ENCODE peak calls at places on chromosomes 16 and 17, in eight cellular contexts. U is uterus; L is foreskin keratinocyte; A is brain microvascular endothelial cell; P is pancreas; E is CD8-positive, alpha-beta T cell; G is gastrocnemius medialis; R is GM23248. F is an unnamed sample.

GRCh38 chr16:89330177-89330856 is 112.8 kb downstream of the ZNF778 start:
- DNase-seq in U (no peak), L (peak; percentile 84), A (peak; percentile 63), P (peak; percentile 83), E (no peak), G (peak; percentile 55), R (peak; percentile 39), F (no peak)

GRCh38 chr17:76404976-76405563 is 20.7 kb downstream of the SPHK1 start:
- DNase-seq in U (no peak), L (no peak), A (no peak), P (peak; percentile 60), E (no peak), G (peak; percentile 40), R (no peak), F (no peak)

GRCh38 chr16:82855471-82855870 is 228.7 kb downstream of the CDH13 start:
- DNase-seq in U (no peak), L (no peak), A (no peak), P (no peak), E (no peak), G (no peak), R (peak; percentile 83), F (no peak)

GRCh38 chr17:82353484-82353883 is 5.6 kb upstream of the TEX19 start:
- DNase-seq in U (no peak), L (no peak), A (no peak), P (peak; percentile 63), E (no peak), G (no peak), R (no peak), F (no peak)

GRCh38 chr16:47592232-47592631 is 131.1 kb downstream of the PHKB start:
- DNase-seq in U (no peak), L (no peak), A (no peak), P (no peak), E (no peak), G (no peak), R (no peak), F (no peak)

GRCh38 chr17:42673266-42673884 is 3.4 kb downstream of the PLEKHH3 start:
- DNase-seq in U (peak; percentile 62), L (no peak), A (no peak), P (peak; percentile 77), E (no peak), G (no peak), R (no peak), F (no peak)

GRCh38 chr17:60065136-60065535 is 13.6 kb downstream of the HEATR6 start:
- DNase-seq in U (no peak), L (no peak), A (no peak), P (no peak), E (no peak), G (no peak), R (peak; percentile 34), F (no peak)

GRCh38 chr17:73548620-73549311 is 95.5 kb downstream of the SDK2 start:
- DNase-seq in U (no peak), L (no peak), A (no peak), P (peak; percentile 28), E (no peak), G (no peak), R (no peak), F (no peak)

GRCh38 chr16:56780646-56781045 is 50.7 kb downstream of the NUP93 start:
- DNase-seq in U (no peak), L (no peak), A (no peak), P (no peak), E (no peak), G (no peak), R (no peak), F (no peak)

GRCh38 chr17:15264542-15264941 is 584 bp downstream of the PMP22 start:
- DNase-seq in U (no peak), L (no peak), A (no peak), P (peak; percentile 96), E (no peak), G (peak; percentile 93), R (no peak), F (no peak)

GRCh38 chr16:1929105-1929504 is 10.9 kb upstream of the HS3ST6 start:
- DNase-seq in U (peak; percentile 47), L (no peak), A (no peak), P (no peak), E (no peak), G (no peak), R (peak; percentile 66), F (no peak)

GRCh38 chr17:72732893-72733618 is 359.4 kb downstream of the SLC39A11 start:
- DNase-seq in U (no peak), L (no peak), A (no peak), P (no peak), E (no peak), G (no peak), R (no peak), F (no peak)

GRCh38 chr16:20763461-20764232 is at the start of gene ACSM3:
- DNase-seq in U (peak; percentile 44), L (peak; percentile 84), A (peak; percentile 53), P (no peak), E (peak; percentile 37), G (peak; percentile 22), R (peak; percentile 74), F (peak; percentile 39)

GRCh38 chr16:81693047-81693446 is 86.0 kb upstream of the PLCG2 start:
- DNase-seq in U (no peak), L (no peak), A (peak; percentile 34), P (no peak), E (no peak), G (no peak), R (no peak), F (no peak)

GRCh38 chr16:31532120-31532519 is 4.4 kb downstream of the AHSP start:
- DNase-seq in U (no peak), L (no peak), A (no peak), P (no peak), E (no peak), G (no peak), R (no peak), F (no peak)

GRCh38 chr17:74430706-74431567 is 951 bp upstream of the GPRC5C start:
- DNase-seq in U (peak; percentile 91), L (peak; percentile 81), A (peak; percentile 69), P (peak; percentile 97), E (no peak), G (peak; percentile 97), R (peak; percentile 85), F (peak; percentile 82)

GRCh38 chr17:77392376-77393273 is 251.9 kb downstream of the SEC14L1 start:
- DNase-seq in U (no peak), L (no peak), A (no peak), P (peak; percentile 85), E (no peak), G (peak; percentile 49), R (peak; percentile 66), F (no peak)

DNA sequence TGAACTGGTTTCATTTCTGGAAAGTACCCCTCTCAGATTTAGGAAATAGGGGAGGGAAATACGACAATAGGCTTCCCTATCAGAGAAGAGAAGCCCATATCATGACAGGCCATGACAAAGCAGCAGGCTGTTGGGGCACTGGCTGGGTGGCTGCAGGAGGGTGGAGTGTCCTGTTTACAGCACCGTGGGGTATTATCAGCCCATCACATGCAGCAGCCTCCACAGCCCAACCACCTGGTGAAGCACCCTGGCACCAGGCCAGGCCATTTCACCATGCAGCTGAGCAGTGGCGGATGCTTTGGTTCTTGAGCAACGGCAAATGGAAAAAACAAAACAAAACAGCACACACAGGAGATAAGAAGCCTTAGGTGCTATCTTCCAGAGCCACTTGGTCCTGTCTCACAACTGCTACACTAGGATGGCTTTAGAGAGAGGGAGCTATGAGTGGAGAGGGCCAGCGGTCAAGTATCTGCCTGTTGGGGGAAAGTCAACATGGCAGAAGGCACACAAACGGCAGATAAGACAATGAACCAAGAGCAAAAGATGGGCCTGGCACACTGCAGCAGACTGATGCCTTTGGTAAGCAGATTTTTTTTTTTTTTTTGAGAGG is 24.2 kb downstream of the FAM117A start:
- DNase-seq in U (peak; percentile 76), L (peak; percentile 55), A (no peak), P (peak; percentile 91), E (peak; percentile 91), G (peak; percentile 89), R (no peak), F (no peak)
- H3K27ac ChIP-seq in U (peak overlapping the region; percentile 93), L (no peak overlapping the region), A (no peak overlapping the region), P (peak overlapping the region; percentile 48), E (peak overlapping the region; percentile 77), G (peak overlapping the region; percentile 27), R (no peak overlapping the region), F (no peak overlapping the region)

DNA sequence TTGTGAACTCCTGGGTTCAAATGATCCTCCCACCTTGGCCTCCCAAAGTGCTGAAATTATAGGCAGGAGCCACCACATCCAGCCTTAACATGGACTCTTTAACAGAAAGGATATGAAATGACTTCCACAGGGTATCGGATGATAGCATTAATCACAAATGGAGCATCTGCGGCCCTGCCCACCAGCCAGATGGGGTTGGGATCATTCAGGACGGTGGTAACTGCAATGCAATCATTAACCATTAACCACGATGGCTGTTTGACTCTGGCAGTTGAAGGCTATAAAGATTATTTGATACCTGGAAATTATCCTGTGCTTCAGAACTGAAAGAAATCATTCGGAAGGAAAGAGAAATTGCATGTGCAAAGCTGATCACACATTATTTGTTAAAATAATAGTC is 5.3 kb upstream of the CHST5 start:
- DNase-seq in U (no peak), L (no peak), A (no peak), P (no peak), E (no peak), G (no peak), R (no peak), F (no peak)
- H3K27ac ChIP-seq in U (no peak overlapping the region), L (no peak overlapping the region), A (no peak overlapping the region), P (no peak overlapping the region), E (no peak overlapping the region), G (no peak overlapping the region), R (no peak overlapping the region), F (no peak overlapping the region)

GRCh38 chr17:41580651-41581365 is 5.9 kb downstream of the KRT14 start:
- DNase-seq in U (no peak), L (peak; percentile 98), A (no peak), P (no peak), E (no peak), G (no peak), R (peak; percentile 33), F (peak; percentile 82)
- H3K27ac ChIP-seq in U (no peak overlapping the region), L (peak overlapping the region; percentile 90), A (no peak overlapping the region), P (no peak overlapping the region), E (no peak overlapping the region), G (no peak overlapping the region), R (no peak overlapping the region), F (peak overlapping the region; percentile 98)

DNA sequence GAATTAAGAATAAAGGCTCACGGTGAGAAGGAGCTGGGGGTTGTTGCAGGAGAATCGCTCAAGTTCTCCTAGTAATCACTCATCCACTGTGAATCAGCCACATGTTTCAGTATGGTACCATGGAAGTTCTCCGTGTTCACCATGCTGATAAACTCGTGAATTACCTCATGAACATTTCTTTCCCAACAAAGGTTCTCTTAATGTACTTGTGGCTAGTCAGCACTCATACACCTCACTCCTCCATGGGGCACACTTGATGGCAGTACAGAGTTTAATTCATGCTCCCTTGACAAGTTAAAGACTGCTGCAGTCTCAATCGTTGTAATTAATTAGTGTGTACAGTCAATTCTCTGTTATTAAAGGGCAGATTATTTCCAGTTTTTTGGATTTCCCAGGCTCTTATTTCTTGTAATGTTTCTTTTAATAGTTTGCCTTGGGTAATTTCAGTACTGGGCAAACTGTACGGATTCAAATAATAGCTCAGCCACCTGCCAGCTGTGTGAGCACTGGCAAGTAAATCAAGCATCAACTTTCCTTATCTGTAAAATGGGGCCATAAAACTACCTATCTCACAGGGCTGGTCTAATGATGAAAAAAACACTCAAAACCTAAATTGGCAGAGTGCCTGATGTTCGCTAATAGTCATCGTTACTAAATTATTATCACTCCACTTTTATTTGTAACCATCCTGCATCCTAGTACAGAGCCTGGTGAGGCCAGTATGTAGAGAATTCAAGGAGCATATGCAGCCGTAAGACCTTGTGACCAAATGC is 6.1 kb downstream of the GOT2 start:
- DNase-seq in U (no peak), L (no peak), A (no peak), P (no peak), E (no peak), G (no peak), R (no peak), F (no peak)
- H3K27ac ChIP-seq in U (no peak overlapping the region), L (no peak overlapping the region), A (no peak overlapping the region), P (no peak overlapping the region), E (no peak overlapping the region), G (peak overlapping the region; percentile 92), R (no peak overlapping the region), F (no peak overlapping the region)

GRCh38 chr16:12340151-12340733 is 363.7 kb downstream of the SNX29 start:
- DNase-seq in U (no peak), L (peak; percentile 73), A (peak; percentile 20), P (no peak), E (no peak), G (no peak), R (peak; percentile 85), F (no peak)
- H3K27ac ChIP-seq in U (no peak overlapping the region), L (no peak overlapping the region), A (peak overlapping the region; percentile 20), P (no peak overlapping the region), E (no peak overlapping the region), G (no peak overlapping the region), R (peak overlapping the region; percentile 76), F (no peak overlapping the region)

F was measured in epithelial cell of prostate.